ENCODE peak calls at places on chromosome 19, in nine cellular contexts. B is stomach, Y is heart left ventricle, M is tibial nerve, X is uterus, D is adrenal gland, L is suprapubic skin, C is ovary, P is esophagus muscularis mucosa. H is an unnamed sample.

GRCh38 chr19:40283414-40284250 is 1.5 kb downstream of the AKT2 start:
- DNase-seq in B (no peak), Y (no peak), M (no peak), X (no peak), D (peak; percentile 61), L (no peak), C (no peak), P (no peak), H (no peak)

GRCh38 chr19:49854861-49855263 is 3.9 kb downstream of the PTOV1 start:
- DNase-seq in B (no peak), Y (no peak), M (no peak), X (peak; percentile 40), D (peak; percentile 39), L (no peak), C (no peak), P (no peak), H (peak; percentile 47)

GRCh38 chr19:35846038-35846668 is 6.2 kb downstream of the NPHS1 start:
- DNase-seq in B (no peak), Y (no peak), M (no peak), X (no peak), D (no peak), L (no peak), C (no peak), P (no peak), H (no peak)

GRCh38 chr19:37334179-37335071 is 36.5 kb upstream of the ZNF527 start:
- DNase-seq in B (peak; percentile 94), Y (peak; percentile 93), M (peak; percentile 90), X (peak; percentile 95), D (peak; percentile 93), L (peak; percentile 95), C (peak; percentile 89), P (peak; percentile 96), H (peak; percentile 98)

GRCh38 chr19:38592940-38593339 is 24.8 kb downstream of the MAP4K1 start:
- DNase-seq in B (no peak), Y (no peak), M (no peak), X (no peak), D (no peak), L (no peak), C (no peak), P (no peak), H (no peak)

GRCh38 chr19:6587093-6587820 is 3.7 kb downstream of the CD70 start:
- DNase-seq in B (no peak), Y (no peak), M (no peak), X (no peak), D (no peak), L (no peak), C (no peak), P (no peak), H (no peak)

GRCh38 chr19:5001547-5002131 is 32.7 kb downstream of the KDM4B start:
- DNase-seq in B (no peak), Y (no peak), M (no peak), X (no peak), D (no peak), L (no peak), C (no peak), P (no peak), H (no peak)

GRCh38 chr19:16541526-16542044 is 652 bp downstream of the CHERP start:
- DNase-seq in B (no peak), Y (no peak), M (no peak), X (no peak), D (no peak), L (no peak), C (no peak), P (no peak), H (no peak)

GRCh38 chr19:3493651-3494050 is 6.8 kb downstream of the DOHH start:
- DNase-seq in B (no peak), Y (no peak), M (no peak), X (no peak), D (no peak), L (no peak), C (no peak), P (no peak), H (no peak)

GRCh38 chr19:47176071-47176626 is 45.5 kb downstream of the SAE1 start:
- DNase-seq in B (no peak), Y (no peak), M (no peak), X (no peak), D (no peak), L (no peak), C (no peak), P (no peak), H (no peak)

GRCh38 chr19:640606-641170 is 1.0 kb downstream of the FGF22 start:
- DNase-seq in B (no peak), Y (no peak), M (no peak), X (no peak), D (no peak), L (no peak), C (no peak), P (no peak), H (no peak)

GRCh38 chr19:640156-640548 is 473 bp downstream of the FGF22 start:
- DNase-seq in B (no peak), Y (no peak), M (no peak), X (no peak), D (no peak), L (no peak), C (peak; percentile 56), P (no peak), H (no peak)

GRCh38 chr19:638901-639250 is 803 bp upstream of the FGF22 start:
- DNase-seq in B (no peak), Y (no peak), M (no peak), X (no peak), D (no peak), L (no peak), C (peak; percentile 57), P (no peak), H (no peak)

GRCh38 chr19:641702-642101 is 2.0 kb downstream of the FGF22 start:
- DNase-seq in B (no peak), Y (no peak), M (no peak), X (no peak), D (no peak), L (no peak), C (no peak), P (no peak), H (no peak)

GRCh38 chr19:639251-640155 is at the start of gene FGF22:
- DNase-seq in B (peak; percentile 97), Y (peak; percentile 96), M (peak; percentile 91), X (peak; percentile 91), D (peak; percentile 93), L (peak; percentile 98), C (peak; percentile 95), P (peak; percentile 99), H (peak; percentile 95)
- TF ChIP-seq POLR2A in B (no peak), Y (no peak), M (no peak), X (no peak), D (no peak), L (no peak), C (no peak), P (no peak), H (no peak)

GRCh38 chr19:15337202-15337601 is 4.9 kb upstream of the BRD4 start:
- DNase-seq in B (no peak), Y (no peak), M (no peak), X (no peak), D (peak; percentile 42), L (no peak), C (no peak), P (no peak), H (no peak)

GRCh38 chr19:15328312-15328711 is 4.0 kb downstream of the BRD4 start:
- DNase-seq in B (no peak), Y (no peak), M (no peak), X (no peak), D (no peak), L (no peak), C (no peak), P (no peak), H (no peak)

GRCh38 chr19:15330801-15331418 is 1.4 kb downstream of the BRD4 start:
- DNase-seq in B (no peak), Y (no peak), M (no peak), X (no peak), D (peak; percentile 55), L (no peak), C (no peak), P (no peak), H (no peak)

GRCh38 chr19:15331419-15332310 is 674 bp downstream of the BRD4 start:
- DNase-seq in B (peak; percentile 59), Y (peak; percentile 83), M (peak; percentile 37), X (peak; percentile 48), D (peak; percentile 52), L (no peak), C (peak; percentile 78), P (no peak), H (peak; percentile 76)

GRCh38 chr19:15332311-15332996 is at the start of gene BRD4:
- DNase-seq in B (peak; percentile 78), Y (peak; percentile 88), M (peak; percentile 47), X (peak; percentile 65), D (peak; percentile 59), L (no peak), C (peak; percentile 86), P (no peak), H (peak; percentile 86)
- H3K9me3 ChIP-seq in B (no peaks in the 10 kb centered on the region), Y (no peaks in the 10 kb centered on the region), M (no peaks in the 10 kb centered on the region), X (no peaks in the 10 kb centered on the region), D (no peaks in the 10 kb centered on the region), L (no peaks in the 10 kb centered on the region), C (no peaks in the 10 kb centered on the region), P (no peaks in the 10 kb centered on the region), H (no peaks in the 10 kb centered on the region)

DNA sequence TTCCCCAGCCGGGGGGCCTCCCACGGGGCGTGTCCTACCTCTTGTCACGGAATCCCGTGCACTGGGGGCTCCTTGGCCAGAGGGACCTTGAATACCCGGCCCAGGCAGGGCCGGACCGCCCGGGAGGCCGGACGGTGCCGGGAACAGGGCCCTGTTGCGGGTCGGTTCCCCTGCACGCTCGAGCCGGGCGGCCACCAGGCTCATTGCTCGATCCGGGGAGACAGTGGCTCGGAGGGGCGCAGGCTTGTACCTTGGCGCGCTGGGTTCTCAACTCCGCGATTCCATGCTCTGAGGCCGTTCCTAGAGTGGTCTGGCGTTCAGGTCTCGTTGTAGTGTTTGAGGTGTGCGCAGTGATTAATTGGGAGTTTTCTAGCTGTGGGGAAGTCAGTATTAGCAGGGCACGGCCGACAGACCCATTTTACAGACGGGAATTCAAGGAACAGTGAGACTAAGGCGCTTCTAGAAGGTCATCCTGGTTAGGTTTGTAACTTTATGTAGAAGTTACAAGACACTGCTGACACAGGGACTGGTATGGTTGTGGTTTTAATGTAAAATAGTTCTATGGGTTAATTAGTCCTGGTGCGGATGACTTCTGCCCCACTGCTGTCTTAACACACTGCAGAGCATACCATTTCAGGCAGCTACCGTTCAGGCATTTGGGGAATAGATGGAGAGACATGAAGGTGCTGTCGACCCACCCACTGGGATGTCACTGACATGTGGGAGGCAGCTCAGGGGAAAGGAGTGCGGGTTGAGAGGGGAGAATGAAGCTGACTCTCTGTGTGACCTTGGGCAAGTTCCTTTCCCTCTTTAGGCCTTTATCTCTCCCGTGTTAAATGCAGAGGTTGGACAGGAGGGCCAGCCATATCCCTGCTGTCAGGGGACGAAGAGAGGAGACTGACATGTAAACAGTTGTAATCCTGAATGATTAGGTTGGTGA is 590 bp downstream of the CLPTM1 start:
- DNase-seq in B (no peak), Y (no peak), M (no peak), X (no peak), D (no peak), L (peak; percentile 80), C (no peak), P (no peak), H (no peak)
- TF ChIP-seq POLR2A in B (no peak), Y (no peak), M (no peak), X (no peak), D (no peak), L (no peak), C (no peak), P (no peak), H (no peak)

DNA sequence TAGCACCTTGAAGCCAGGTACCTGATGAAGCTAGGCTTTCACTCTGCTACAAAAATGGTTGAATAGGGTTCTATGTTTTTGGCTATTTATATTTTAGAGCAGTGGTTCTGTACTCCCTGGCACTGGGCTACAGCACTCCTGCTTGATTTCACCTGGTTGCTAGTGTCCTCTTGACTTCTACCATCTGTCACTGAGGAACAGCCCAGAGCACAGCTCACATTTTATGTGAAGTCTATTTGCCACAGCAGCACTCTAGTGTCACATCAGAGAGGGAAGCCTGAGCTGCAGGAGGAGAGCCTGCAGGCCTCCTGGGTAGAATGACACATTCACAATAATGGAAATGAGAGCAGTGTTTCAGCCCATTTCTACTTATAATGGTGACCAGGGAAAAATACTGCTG is 184.2 kb downstream of the ZNF486 start:
- DNase-seq in B (no peak), Y (no peak), M (no peak), X (no peak), D (no peak), L (no peak), C (no peak), P (no peak), H (no peak)
- H3K9me3 ChIP-seq in B (peaks cover 12% of the 10 kb centered on the region), Y (peaks cover 9% of the 10 kb centered on the region), M (no peaks in the 10 kb centered on the region), X (no peaks in the 10 kb centered on the region), D (no peaks in the 10 kb centered on the region), L (no peaks in the 10 kb centered on the region), C (no peaks in the 10 kb centered on the region), P (no peaks in the 10 kb centered on the region), H (no peaks in the 10 kb centered on the region)